ENCODE peak calls at places on chromosomes 3 and 15, in five cellular contexts. E is uterus, B is mammary epithelial cell, I is WERI-Rb-1, Q is HCT116. D is an unnamed sample.

GRCh38 chr15:60853077-60853476 is 374.1 kb upstream of the ICE2 start:
- DNase-seq in B (no peak), I (no peak), Q (no peak), E (no peak), D (no peak)

GRCh38 chr15:38455096-38455495 is 1.2 kb downstream of the FAM98B start:
- DNase-seq in I (no peak), B (no peak), Q (no peak), E (no peak), D (no peak)

GRCh38 chr15:99181544-99181943 is 67.8 kb downstream of the TTC23 start:
- DNase-seq in I (peak; percentile 75), B (no peak), Q (no peak), E (peak; percentile 51), D (no peak)

GRCh38 chr3:66416556-66417304 is 84.1 kb downstream of the LRIG1 start:
- DNase-seq in B (no peak), I (no peak), Q (no peak), E (no peak), D (no peak)

GRCh38 chr3:141100531-141101320 is 49.6 kb downstream of the SPSB4 start:
- DNase-seq in I (no peak), E (peak; percentile 6), B (no peak), Q (no peak), D (no peak)

GRCh38 chr15:36643551-36643950 is 64.1 kb downstream of the CDIN1 start:
- DNase-seq in Q (peak; percentile 18), I (no peak), E (no peak), B (peak; percentile 84), D (no peak)

GRCh38 chr3:173823911-173824460 is 426.4 kb downstream of the NLGN1 start:
- DNase-seq in B (peak; percentile 1), I (no peak), Q (no peak), E (no peak), D (no peak)

GRCh38 chr3:108127301-108127988 is 36.6 kb upstream of the CD47 start:
- DNase-seq in Q (no peak), B (peak; percentile 60), I (no peak), E (no peak), D (no peak)

GRCh38 chr3:12837295-12837986 is 3.9 kb downstream of the RPL32 start:
- DNase-seq in E (no peak), Q (no peak), I (no peak), B (no peak), D (no peak)

GRCh38 chr15:31338879-31339557 is 12.4 kb downstream of the KLF13 start:
- DNase-seq in I (no peak), B (peak; percentile 85), E (peak; percentile 75), Q (no peak), D (peak; percentile 58)

GRCh38 chr3:123791417-123791816 is 92.7 kb downstream of the MYLK start:
- DNase-seq in Q (no peak), E (no peak), B (no peak), I (no peak), D (no peak)

GRCh38 chr3:69806735-69807438 is 67.6 kb downstream of the MITF start:
- DNase-seq in E (no peak), I (no peak), B (peak; percentile 73), Q (no peak), D (peak; percentile 63)

GRCh38 chr3:89314454-89314853 is 207.0 kb downstream of the EPHA3 start:
- DNase-seq in E (no peak), Q (no peak), I (peak; percentile 39), B (peak; percentile 35), D (no peak)

GRCh38 chr3:53680026-53680425 is 166.2 kb downstream of the CHDH start:
- DNase-seq in E (peak; percentile 53), Q (no peak), I (no peak), B (no peak), D (no peak)

GRCh38 chr3:94063497-94064119 is 747 bp downstream of the NSUN3 start:
- DNase-seq in I (no peak), Q (no peak), E (no peak), B (peak; percentile 16), D (no peak)

GRCh38 chr15:57031605-57032004 is 113.2 kb downstream of the TCF12 start:
- DNase-seq in B (no peak), I (no peak), Q (no peak), E (peak; percentile 50), D (no peak)

GRCh38 chr3:143634991-143635390 is 213.3 kb downstream of the SLC9A9 start:
- DNase-seq in Q (no peak), I (no peak), E (no peak), B (no peak), D (no peak)

GRCh38 chr3:155535098-155535497 is 209.8 kb downstream of the PLCH1 start:
- DNase-seq in E (no peak), I (no peak), B (no peak), Q (no peak), D (no peak)

GRCh38 chr3:39000008-39000450 is 51.7 kb downstream of the SCN11A start:
- DNase-seq in B (peak; percentile 92), Q (peak; percentile 80), E (no peak), I (no peak), D (peak; percentile 46)

GRCh38 chr3:154743418-154743817 is 313.4 kb upstream of the GPR149 start:
- DNase-seq in I (no peak), E (no peak), B (no peak), Q (no peak), D (no peak)

GRCh38 chr3:42685891-42686820 is 819 bp downstream of the KLHL40 start:
- DNase-seq in I (peak; percentile 4), E (no peak), B (no peak), Q (no peak), D (no peak)

GRCh38 chr15:80783275-80783674 is 4.1 kb downstream of the CEMIP start:
- DNase-seq in B (no peak), I (no peak), Q (no peak), E (no peak), D (no peak)

DNA sequence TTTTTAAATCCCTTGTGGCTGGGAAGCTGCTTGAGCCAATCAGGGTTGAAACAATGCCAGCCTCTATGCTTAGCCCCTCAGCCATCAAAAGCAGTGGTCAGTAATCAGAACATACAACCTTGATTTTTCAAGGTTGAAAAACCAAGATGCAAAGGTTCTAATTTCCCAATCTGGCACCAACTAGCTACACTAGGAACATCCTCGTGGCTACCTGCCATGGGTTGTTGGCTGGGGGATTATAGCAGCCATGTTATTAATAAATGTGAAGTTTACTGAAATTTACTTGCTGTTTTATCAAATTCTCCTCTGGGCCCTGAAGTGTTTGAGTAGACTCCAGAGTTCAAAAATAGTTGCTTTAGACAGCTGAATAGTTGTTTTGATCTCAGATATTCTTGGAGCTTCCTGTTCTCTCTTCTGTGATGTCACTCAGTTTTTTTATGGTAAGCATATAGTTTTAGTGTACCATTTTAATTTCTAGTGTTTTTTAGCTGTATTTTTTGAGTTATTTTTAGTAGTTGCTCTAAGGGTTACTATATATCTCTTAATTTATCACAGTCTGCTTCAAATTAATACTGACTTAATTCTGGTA is 31.9 kb downstream of the PCCB start:
- DNase-seq in I (no peak), Q (no peak), B (no peak), E (no peak), D (no peak)
- H3K4me3 ChIP-seq in I (no peak overlapping the region), Q (no peak overlapping the region), B (no peak overlapping the region), E (no peak overlapping the region), D (no peak overlapping the region)

GRCh38 chr3:136735103-136735502 is 17.1 kb downstream of the STAG1 start:
- DNase-seq in E (no peak), B (no peak), Q (no peak), I (no peak), D (no peak)

GRCh38 chr3:136731274-136731884 is 20.8 kb downstream of the STAG1 start:
- DNase-seq in B (peak; percentile 51), I (no peak), E (no peak), Q (no peak), D (no peak)

GRCh38 chr3:136733317-136733833 is 18.8 kb downstream of the STAG1 start:
- DNase-seq in E (no peak), I (no peak), Q (no peak), B (peak; percentile 22), D (no peak)

GRCh38 chr3:136730595-136731273 is 21.4 kb downstream of the STAG1 start:
- DNase-seq in E (no peak), Q (no peak), B (no peak), I (no peak), D (no peak)

DNA sequence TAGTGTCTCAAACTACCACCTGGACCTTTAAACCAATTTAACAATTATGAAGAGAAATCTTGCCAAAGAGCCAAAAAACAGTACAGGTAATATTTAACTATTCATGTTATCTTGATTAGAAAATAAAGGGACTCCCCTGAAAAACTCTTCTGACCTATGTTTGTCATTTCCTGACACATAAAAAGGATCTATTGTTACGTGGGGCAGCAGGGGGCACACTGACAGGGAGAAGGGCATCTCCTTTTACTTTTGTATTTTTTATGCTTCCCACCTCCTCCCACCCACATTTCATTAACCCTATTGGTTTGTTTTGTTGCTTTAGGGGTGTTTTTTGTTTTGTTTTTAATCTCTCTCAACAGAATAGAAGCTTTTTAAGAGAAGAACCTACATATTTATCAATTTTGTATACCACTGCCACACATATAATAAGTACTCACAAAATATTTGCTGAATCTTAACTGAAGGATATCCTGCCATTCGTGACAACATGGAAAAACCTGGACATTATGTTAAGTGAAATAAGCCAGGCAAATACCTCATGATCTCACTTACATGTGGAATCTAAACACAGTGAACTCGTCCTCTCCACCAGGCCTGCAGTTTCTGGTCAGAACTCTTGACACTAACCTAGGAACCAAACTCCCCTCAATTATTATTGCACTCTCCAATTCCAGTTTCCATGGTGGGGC is 17.7 kb downstream of the STAG1 start:
- DNase-seq in E (no peak), I (no peak), Q (no peak), B (no peak), D (no peak)
- TF ChIP-seq CTCF in E (no peak), I (no peak), Q (peak; percentile 24), B (peak; percentile 9), D (no peak)

GRCh38 chr3:189826566-189826965 is 195.4 kb downstream of the TP63 start:
- DNase-seq in Q (no peak), I (no peak), B (no peak), E (no peak), D (no peak)

GRCh38 chr3:189822726-189823125 is 191.5 kb downstream of the TP63 start:
- DNase-seq in B (no peak), I (no peak), Q (no peak), E (no peak), D (no peak)

GRCh38 chr3:189824629-189825312 is 193.6 kb downstream of the TP63 start:
- DNase-seq in E (peak; percentile 17), I (no peak), B (peak; percentile 97), Q (no peak), D (peak; percentile 71)

GRCh38 chr3:189830401-189830800 is 199.2 kb downstream of the TP63 start:
- DNase-seq in I (no peak), Q (no peak), B (no peak), E (no peak), D (no peak)

GRCh38 chr3:189827108-189827507 is 195.9 kb downstream of the TP63 start:
- DNase-seq in E (no peak), I (no peak), Q (no peak), B (no peak), D (no peak)
- H3K4me3 ChIP-seq in E (no peak overlapping the region), I (no peak overlapping the region), Q (no peak overlapping the region), B (no peak overlapping the region), D (no peak overlapping the region)

GRCh38 chr3:177683619-177684018 is 486.3 kb upstream of the TBL1XR1 start:
- DNase-seq in I (no peak), B (no peak), E (no peak), Q (no peak), D (no peak)

GRCh38 chr3:177680442-177680821 is 483.1 kb upstream of the TBL1XR1 start:
- DNase-seq in I (no peak), B (peak; percentile 37), Q (no peak), E (no peak), D (no peak)

GRCh38 chr3:177679568-177680441 is 482.5 kb upstream of the TBL1XR1 start:
- DNase-seq in E (peak; percentile 56), Q (no peak), B (no peak), I (no peak), D (no peak)

GRCh38 chr3:177681852-177682251 is 484.6 kb upstream of the TBL1XR1 start:
- DNase-seq in I (no peak), Q (no peak), E (no peak), B (no peak), D (no peak)

GRCh38 chr3:177681156-177681555 is 483.9 kb upstream of the TBL1XR1 start:
- DNase-seq in E (no peak), I (no peak), Q (no peak), B (no peak), D (no peak)
- TF ChIP-seq CTCF in E (no peak), I (no peak), Q (no peak), B (no peak), D (no peak)

D was measured in AG09309.